ENCODE peak calls at places on chromosomes 2 and 18, in six cellular contexts. U is GF-D8, H is adrenal gland, T is HuH-7.5, D is T-helper 1 cell, F is Ammon's horn. M is an unnamed sample.

GRCh38 chr2:7118606-7119503 is 201.6 kb downstream of the RNF144A start:
- DNase-seq in U (no peak), H (no peak), T (no peak), D (no peak), F (peak), M (no peak)

GRCh38 chr2:11023326-11024009 is 111.7 kb downstream of the KCNF1 start:
- DNase-seq in U (no peak), H (no peak), T (no peak), D (no peak), F (peak), M (no peak)

GRCh38 chr2:97730245-97730644 is 16.9 kb downstream of the ZAP70 start:
- DNase-seq in U (no peak), H (no peak), T (no peak), D (no peak), F (no peak), M (no peak)

GRCh38 chr2:77028032-77028600 is 494.1 kb downstream of the LRRTM4 start:
- DNase-seq in U (no peak), H (no peak), T (no peak), D (no peak), F (no peak), M (no peak)

GRCh38 chr2:119429225-119430000 is 2.2 kb upstream of the TMEM37 start:
- DNase-seq in U (no peak), H (no peak), T (no peak), D (no peak), F (peak), M (no peak)

GRCh38 chr2:240601831-240602160 is 15.3 kb downstream of the CAPN10 start:
- DNase-seq in U (no peak), H (no peak), T (no peak), D (no peak), F (no peak), M (no peak)

GRCh38 chr2:111135910-111136297 is 15.2 kb downstream of the BCL2L11 start:
- DNase-seq in U (no peak), H (no peak), T (no peak), D (no peak), F (no peak), M (no peak)

GRCh38 chr2:105595536-105595935 is 149.2 kb upstream of the NCK2 start:
- DNase-seq in U (no peak), H (no peak), T (no peak), D (no peak), F (no peak), M (no peak)

GRCh38 chr18:75638597-75639467 is 211.3 kb upstream of the SMIM21 start:
- DNase-seq in U (no peak), H (no peak), T (no peak), D (no peak), F (peak), M (no peak)

GRCh38 chr18:76993573-76993972 is 139.0 kb downstream of the MBP start:
- DNase-seq in U (no peak), H (peak), T (no peak), D (no peak), F (no peak), M (no peak)

GRCh38 chr2:126792186-126792585 is 106.5 kb upstream of the TEX51 start:
- DNase-seq in U (no peak), H (no peak), T (no peak), D (no peak), F (no peak), M (no peak)

GRCh38 chr2:122340246-122340645 is 584.8 kb downstream of the TSN start:
- DNase-seq in U (no peak), H (no peak), T (no peak), D (no peak), F (no peak), M (peak)

GRCh38 chr2:61771904-61772845 is 81.7 kb downstream of the FAM161A start:
- DNase-seq in U (no peak), H (no peak), T (no peak), D (no peak), F (no peak), M (no peak)

GRCh38 chr2:16279641-16280040 is 339.3 kb downstream of the MYCN start:
- DNase-seq in U (no peak), H (no peak), T (no peak), D (no peak), F (no peak), M (no peak)

GRCh38 chr2:116719841-116720240 is 1094.7 kb upstream of the DDX18 start:
- DNase-seq in U (no peak), H (peak), T (no peak), D (no peak), F (no peak), M (no peak)

GRCh38 chr2:118677546-118677945 is 169.9 kb downstream of the EN1 start:
- DNase-seq in U (no peak), H (no peak), T (no peak), D (no peak), F (no peak), M (no peak)

GRCh38 chr2:9914384-9915065 is 37.0 kb upstream of the GRHL1 start:
- DNase-seq in U (no peak), H (peak), T (no peak), D (no peak), F (no peak), M (no peak)

GRCh38 chr2:8525582-8526402 is 156.1 kb upstream of the ID2 start:
- DNase-seq in U (peak), H (peak), T (peak), D (no peak), F (peak), M (peak)

GRCh38 chr2:98936133-98936916 is at the start of gene CRACDL:
- DNase-seq in U (no peak), H (no peak), T (peak), D (no peak), F (no peak), M (no peak)

GRCh38 chr2:234678721-234679120 is 181.8 kb upstream of the ARL4C start:
- DNase-seq in U (no peak), H (no peak), T (no peak), D (no peak), F (no peak), M (no peak)

GRCh38 chr2:237702439-237703397 is 75.3 kb downstream of the LRRFIP1 start:
- DNase-seq in U (peak), H (peak), T (no peak), D (no peak), F (no peak), M (no peak)

GRCh38 chr2:48733067-48733503 is 22.4 kb downstream of the LHCGR start:
- DNase-seq in U (no peak), H (no peak), T (no peak), D (no peak), F (no peak), M (peak)

GRCh38 chr18:25109484-25109883 is 242.5 kb downstream of the ZNF521 start:
- DNase-seq in U (no peak), H (no peak), T (no peak), D (no peak), F (no peak), M (no peak)

GRCh38 chr2:64018715-64019082 is 529 bp downstream of the VPS54 start:
- DNase-seq in U (peak), H (peak), T (peak), D (no peak), F (peak), M (no peak)

GRCh38 chr2:46119453-46119852 is 177.8 kb upstream of the EPAS1 start:
- DNase-seq in U (no peak), H (no peak), T (no peak), D (no peak), F (no peak), M (no peak)

GRCh38 chr2:214232266-214232665 is 178.6 kb upstream of the VWC2L start:
- DNase-seq in U (no peak), H (no peak), T (no peak), D (no peak), F (no peak), M (no peak)

GRCh38 chr2:138699421-138699820 is 80.8 kb downstream of the NXPH2 start:
- DNase-seq in U (no peak), H (no peak), T (no peak), D (no peak), F (no peak), M (no peak)

GRCh38 chr2:204321910-204322765 is 223.1 kb upstream of the PARD3B start:
- DNase-seq in U (no peak), H (no peak), T (no peak), D (no peak), F (no peak), M (no peak)

GRCh38 chr2:45275235-45275805 is 266.1 kb upstream of the SIX2 start:
- DNase-seq in U (no peak), H (no peak), T (no peak), D (no peak), F (no peak), M (no peak)

GRCh38 chr2:129862668-129863067 is 116.8 kb upstream of the RAB6C start:
- DNase-seq in U (no peak), H (no peak), T (no peak), D (no peak), F (no peak), M (no peak)

GRCh38 chr2:133942363-133942762 is 311.5 kb upstream of the MGAT5 start:
- DNase-seq in U (no peak), H (no peak), T (no peak), D (no peak), F (no peak), M (no peak)

GRCh38 chr2:1817256-1818127 is 73.2 kb upstream of the PXDN start:
- DNase-seq in U (no peak), H (peak), T (peak), D (peak), F (peak), M (no peak)

GRCh38 chr2:58594175-58594574 is 353.1 kb upstream of the FANCL start:
- DNase-seq in U (no peak), H (no peak), T (no peak), D (no peak), F (no peak), M (no peak)

GRCh38 chr2:36438454-36438977 is 82.9 kb downstream of the CRIM1 start:
- DNase-seq in U (no peak), H (no peak), T (no peak), D (no peak), F (no peak), M (no peak)

GRCh38 chr2:158443613-158444012 is 12.9 kb downstream of the CCDC148 start:
- DNase-seq in U (no peak), H (no peak), T (no peak), D (no peak), F (no peak), M (no peak)

GRCh38 chr2:45311559-45311958 is 299.5 kb downstream of the SRBD1 start:
- DNase-seq in U (no peak), H (no peak), T (no peak), D (no peak), F (no peak), M (no peak)